ENCODE peak calls at places on chromosome 9, in five cellular contexts. Z, Q, R, K and T are unnamed samples.
A peak's percentile ranks its signal among the peaks of the same experiment; 100 is the strongest.

GRCh38 chr9:19114680-19115270 is 12.1 kb upstream of the HAUS6 start:
- DNase-seq in Z (no peak), Q (no peak), R (no peak), K (no peak), T (no peak)

GRCh38 chr9:134065720-134066419 is 2.0 kb downstream of the BRD3 start:
- DNase-seq in Z (peak; percentile 33), Q (peak; percentile 91), R (no peak), K (no peak), T (no peak)

GRCh38 chr9:83511051-83511450 is 27.1 kb downstream of the FRMD3 start:
- DNase-seq in Z (peak; percentile 23), Q (no peak), R (no peak), K (no peak), T (no peak)

GRCh38 chr9:38284768-38285080 is 107.8 kb upstream of the ALDH1B1 start:
- DNase-seq in Z (no peak), Q (no peak), R (no peak), K (no peak), T (no peak)

GRCh38 chr9:79264511-79265448 is 307.0 kb upstream of the TLE4 start:
- DNase-seq in Z (no peak), Q (no peak), R (no peak), K (no peak), T (no peak)

GRCh38 chr9:37178742-37179141 is 58.4 kb downstream of the ZCCHC7 start:
- DNase-seq in Z (no peak), Q (no peak), R (no peak), K (no peak), T (no peak)

GRCh38 chr9:26260238-26260637 is 582.0 kb upstream of the TUSC1 start:
- DNase-seq in Z (peak; percentile 67), Q (no peak), R (no peak), K (no peak), T (no peak)

GRCh38 chr9:133104718-133105460 is 16.2 kb downstream of the RALGDS start:
- DNase-seq in Z (no peak), Q (peak; percentile 67), R (no peak), K (no peak), T (no peak)

GRCh38 chr9:134346151-134346550 is 19.9 kb downstream of the RXRA start:
- DNase-seq in Z (no peak), Q (no peak), R (no peak), K (no peak), T (no peak)

GRCh38 chr9:21653091-21653490 is 149.3 kb upstream of the MTAP start:
- DNase-seq in Z (no peak), Q (no peak), R (no peak), K (no peak), T (no peak)

GRCh38 chr9:118515947-118516346 is 811.7 kb downstream of the TLR4 start:
- DNase-seq in Z (no peak), Q (no peak), R (no peak), K (no peak), T (no peak)

GRCh38 chr9:70865471-70865870 is 255.9 kb downstream of the TRPM3 start:
- DNase-seq in Z (peak; percentile 17), Q (no peak), R (no peak), K (no peak), T (no peak)

GRCh38 chr9:133799106-133799505 is 61.0 kb upstream of the SARDH start:
- DNase-seq in Z (no peak), Q (no peak), R (no peak), K (no peak), T (no peak)

GRCh38 chr9:95484225-95484624 is 32.5 kb downstream of the PTCH1 start:
- DNase-seq in Z (no peak), Q (no peak), R (no peak), K (no peak), T (no peak)

GRCh38 chr9:5002811-5003210 is 17.7 kb downstream of the JAK2 start:
- DNase-seq in Z (no peak), Q (no peak), R (no peak), K (no peak), T (no peak)

GRCh38 chr9:87818308-87818707 is 64.4 kb upstream of the SPATA31E1 start:
- DNase-seq in Z (peak; percentile 27), Q (no peak), R (no peak), K (no peak), T (no peak)

GRCh38 chr9:133348763-133349573 is 950 bp downstream of the RPL7A start:
- DNase-seq in Z (no peak), Q (no peak), R (no peak), K (no peak), T (no peak)

GRCh38 chr9:90722116-90722515 is 79.5 kb upstream of the DIRAS2 start:
- DNase-seq in Z (no peak), Q (no peak), R (no peak), K (no peak), T (no peak)

GRCh38 chr9:121660876-121661275 is 9.4 kb downstream of the DAB2IP start:
- DNase-seq in Z (no peak), Q (peak; percentile 44), R (no peak), K (no peak), T (no peak)

GRCh38 chr9:35859310-35859994 is 10.7 kb downstream of the OR13J1 start:
- DNase-seq in Z (peak; percentile 4), Q (no peak), R (no peak), K (no peak), T (no peak)

DNA sequence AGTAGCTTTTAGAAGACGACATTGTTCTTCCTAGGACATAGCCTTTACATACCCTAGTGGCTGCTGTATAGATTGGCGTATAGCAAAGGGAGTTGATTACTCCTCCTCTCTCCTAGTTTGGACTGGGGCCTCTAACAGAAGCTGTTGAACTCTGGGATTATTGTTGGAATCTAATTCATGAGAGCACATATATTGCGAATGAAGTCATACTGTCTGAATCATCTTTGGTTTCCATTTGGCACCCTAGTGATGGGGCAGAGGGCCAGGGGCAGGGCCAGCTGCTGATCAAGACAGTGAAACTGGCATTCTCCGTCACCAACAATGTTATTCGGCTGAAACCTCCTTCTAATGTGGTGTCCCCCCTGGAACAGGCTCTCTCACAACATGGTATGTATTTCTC is 40.3 kb downstream of the NUP188 start:
- DNase-seq in Z (peak; percentile 72), Q (no peak), R (no peak), K (no peak), T (peak; percentile 88)
- TF ChIP-seq CTCF in Z (no peak), Q (no peak), R (no peak), K (no peak), T (no peak)

DNA sequence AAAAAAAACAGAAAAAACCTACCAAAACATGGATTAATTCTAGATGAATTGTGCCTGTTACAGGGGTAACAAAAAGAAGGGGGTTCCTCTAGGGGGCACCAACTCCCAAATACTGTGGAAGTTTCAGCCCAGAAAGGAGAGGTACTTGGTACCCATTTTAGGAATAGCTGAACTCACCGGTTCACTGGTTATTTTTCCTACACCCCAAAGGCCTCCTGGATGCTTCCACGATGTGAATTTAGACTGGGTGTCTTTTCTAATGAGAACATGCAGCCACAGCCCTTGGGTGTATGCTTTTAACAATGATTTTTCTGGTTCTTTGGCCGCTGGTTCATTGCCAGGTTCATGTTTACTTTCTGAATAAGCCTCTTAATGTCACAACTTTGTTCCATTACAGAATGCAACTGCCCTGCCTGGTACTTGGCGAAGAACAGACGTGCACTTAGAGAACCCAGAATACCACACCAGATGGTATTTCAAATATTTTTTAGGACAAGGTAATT is 46.7 kb downstream of the GARNL3 start:
- DNase-seq in Z (peak; percentile 81), Q (no peak), R (no peak), K (peak; percentile 14), T (no peak)
- TF ChIP-seq CTCF in Z (peak; percentile 55), Q (peak; percentile 35), R (peak; percentile 50), K (peak; percentile 40), T (no peak)

GRCh38 chr9:74696520-74696919 is 191.2 kb downstream of the TRPM6 start:
- DNase-seq in Z (no peak), Q (no peak), R (no peak), K (no peak), T (no peak)
- TF ChIP-seq CTCF in Z (no peak), Q (no peak), R (no peak), K (no peak), T (no peak)

GRCh38 chr9:80376180-80376579 is 804.4 kb downstream of the TLE4 start:
- DNase-seq in Z (no peak), Q (no peak), R (no peak), K (no peak), T (no peak)

GRCh38 chr9:80383347-80383746 is 811.6 kb downstream of the TLE4 start:
- DNase-seq in Z (no peak), Q (no peak), R (no peak), K (no peak), T (no peak)

GRCh38 chr9:80382523-80382922 is 810.8 kb downstream of the TLE4 start:
- DNase-seq in Z (peak; percentile 10), Q (no peak), R (no peak), K (no peak), T (no peak)

DNA sequence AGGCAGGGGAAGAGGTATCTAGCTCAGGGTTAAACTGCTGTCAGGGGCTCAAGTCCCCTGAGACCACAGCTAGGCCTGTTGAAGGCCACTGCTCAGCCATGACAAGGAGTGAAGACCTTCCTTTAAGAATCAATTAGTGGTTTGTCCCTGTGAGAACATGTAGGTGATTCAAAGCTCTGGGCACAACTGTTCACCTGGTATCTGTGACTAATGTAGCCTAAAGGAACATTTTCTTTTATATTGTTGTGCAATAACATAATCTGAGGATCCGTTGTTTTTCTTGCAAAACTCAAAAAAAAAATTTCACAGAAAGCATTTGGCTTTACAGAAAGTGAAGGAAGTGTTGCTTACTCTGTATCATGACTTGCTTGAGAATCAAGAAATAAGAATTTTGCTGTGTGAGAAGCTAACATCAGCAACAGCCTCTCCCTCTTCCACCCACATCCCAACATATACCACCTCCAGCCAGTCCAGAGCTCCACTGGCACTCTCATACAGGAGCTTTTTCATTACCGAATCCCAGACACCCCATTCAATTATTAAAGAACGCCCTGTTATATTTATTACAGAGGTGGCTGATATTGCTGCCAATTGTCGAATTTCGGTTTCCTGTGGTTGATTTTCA is 807.0 kb downstream of the TLE4 start:
- DNase-seq in Z (peak; percentile 86), Q (no peak), R (no peak), K (no peak), T (no peak)
- TF ChIP-seq CTCF in Z (no peak), Q (no peak), R (no peak), K (no peak), T (no peak)

GRCh38 chr9:24616858-24617257 is 71.2 kb upstream of the IZUMO3 start:
- DNase-seq in Z (peak; percentile 3), Q (no peak), R (no peak), K (no peak), T (no peak)
- TF ChIP-seq CTCF in Z (no peak), Q (no peak), R (no peak), K (no peak), T (no peak)

GRCh38 chr9:15187589-15187988 is 119.4 kb downstream of the TTC39B start:
- DNase-seq in Z (no peak), Q (no peak), R (no peak), K (no peak), T (no peak)

GRCh38 chr9:15189491-15189890 is 117.5 kb downstream of the TTC39B start:
- DNase-seq in Z (no peak), Q (no peak), R (no peak), K (no peak), T (no peak)

GRCh38 chr9:15192856-15193255 is 114.2 kb downstream of the TTC39B start:
- DNase-seq in Z (no peak), Q (no peak), R (no peak), K (no peak), T (no peak)

DNA sequence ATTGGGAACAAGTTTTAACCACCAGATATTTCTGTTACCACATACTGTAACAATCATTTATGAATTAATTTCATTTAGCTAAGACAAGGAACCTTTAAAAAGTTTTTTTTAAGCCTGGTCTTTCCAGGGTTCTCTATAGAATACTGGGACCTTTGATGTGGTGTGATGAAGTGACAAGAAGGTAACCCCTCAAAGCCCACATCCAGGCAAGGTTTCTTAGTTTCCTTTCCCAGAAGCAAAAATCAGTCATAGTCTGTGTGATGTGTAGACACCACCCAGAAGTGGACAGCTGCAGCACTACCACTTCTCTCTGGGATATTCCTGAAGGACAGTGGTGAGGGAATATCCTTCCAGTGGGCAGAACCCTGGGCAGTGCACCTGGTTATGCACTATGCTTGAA is 115.7 kb downstream of the TTC39B start:
- DNase-seq in Z (no peak), Q (no peak), R (no peak), K (no peak), T (no peak)
- TF ChIP-seq CTCF in Z (no peak), Q (no peak), R (no peak), K (no peak), T (no peak)